ENCODE peak calls at places on chromosome X, in five cellular contexts. One of them, this sample, is unnamed.

GRCh38 chrX:3476973-3477372 is 130.5 kb upstream of the MXRA5 start:
- DNase-seq in germinal center: no peak
- DNase-seq in hippocampal formation: no peak
- DNase-seq in breast epithelium: no peak
- DNase-seq in stimulated activated CD8-positive, alpha-beta memory T cell treated with anti-CD3 and anti-CD28 coated beads, Interleukin-15, amount 100 ng/mL, for 4 hours: no peak
- DNase-seq in this sample: no peak

GRCh38 chrX:48676893-48677270 is 6.7 kb upstream of the WAS start:
- DNase-seq in germinal center: peak
- DNase-seq in hippocampal formation: no peak
- DNase-seq in breast epithelium: no peak
- DNase-seq in stimulated activated CD8-positive, alpha-beta memory T cell treated with anti-CD3 and anti-CD28 coated beads, Interleukin-15, amount 100 ng/mL, for 4 hours: no peak
- DNase-seq in this sample: no peak

GRCh38 chrX:11351375-11352295 is 58.4 kb downstream of the AMELX start:
- DNase-seq in germinal center: no peak
- DNase-seq in hippocampal formation: no peak
- DNase-seq in breast epithelium: no peak
- DNase-seq in stimulated activated CD8-positive, alpha-beta memory T cell treated with anti-CD3 and anti-CD28 coated beads, Interleukin-15, amount 100 ng/mL, for 4 hours: no peak
- DNase-seq in this sample: no peak

GRCh38 chrX:69031971-69032391 is 133.3 kb downstream of the PJA1 start:
- DNase-seq in germinal center: no peak
- DNase-seq in hippocampal formation: no peak
- DNase-seq in breast epithelium: no peak
- DNase-seq in stimulated activated CD8-positive, alpha-beta memory T cell treated with anti-CD3 and anti-CD28 coated beads, Interleukin-15, amount 100 ng/mL, for 4 hours: no peak
- DNase-seq in this sample: no peak

GRCh38 chrX:15873566-15873965 is 19.0 kb upstream of the AP1S2 start:
- DNase-seq in germinal center: no peak
- DNase-seq in hippocampal formation: no peak
- DNase-seq in breast epithelium: no peak
- DNase-seq in stimulated activated CD8-positive, alpha-beta memory T cell treated with anti-CD3 and anti-CD28 coated beads, Interleukin-15, amount 100 ng/mL, for 4 hours: no peak
- DNase-seq in this sample: no peak

GRCh38 chrX:108148524-108148923 is 56.9 kb downstream of the ATG4A start:
- DNase-seq in germinal center: no peak
- DNase-seq in hippocampal formation: no peak
- DNase-seq in breast epithelium: no peak
- DNase-seq in stimulated activated CD8-positive, alpha-beta memory T cell treated with anti-CD3 and anti-CD28 coated beads, Interleukin-15, amount 100 ng/mL, for 4 hours: no peak
- DNase-seq in this sample: no peak

GRCh38 chrX:134929813-134930212 is 61.0 kb upstream of the SMIM10 start:
- DNase-seq in germinal center: no peak
- DNase-seq in hippocampal formation: no peak
- DNase-seq in breast epithelium: no peak
- DNase-seq in stimulated activated CD8-positive, alpha-beta memory T cell treated with anti-CD3 and anti-CD28 coated beads, Interleukin-15, amount 100 ng/mL, for 4 hours: no peak
- DNase-seq in this sample: no peak

GRCh38 chrX:68999351-68999750 is 165.9 kb downstream of the PJA1 start:
- DNase-seq in germinal center: no peak
- DNase-seq in hippocampal formation: no peak
- DNase-seq in breast epithelium: no peak
- DNase-seq in stimulated activated CD8-positive, alpha-beta memory T cell treated with anti-CD3 and anti-CD28 coated beads, Interleukin-15, amount 100 ng/mL, for 4 hours: no peak
- DNase-seq in this sample: no peak

GRCh38 chrX:42694260-42694815 is 83.6 kb downstream of the PPP1R2C start:
- DNase-seq in germinal center: no peak
- DNase-seq in hippocampal formation: no peak
- DNase-seq in breast epithelium: no peak
- DNase-seq in stimulated activated CD8-positive, alpha-beta memory T cell treated with anti-CD3 and anti-CD28 coated beads, Interleukin-15, amount 100 ng/mL, for 4 hours: no peak
- DNase-seq in this sample: no peak

GRCh38 chrX:22063284-22063683 is 31.2 kb downstream of the PHEX start:
- DNase-seq in germinal center: peak
- DNase-seq in hippocampal formation: no peak
- DNase-seq in breast epithelium: no peak
- DNase-seq in stimulated activated CD8-positive, alpha-beta memory T cell treated with anti-CD3 and anti-CD28 coated beads, Interleukin-15, amount 100 ng/mL, for 4 hours: peak
- DNase-seq in this sample: no peak

GRCh38 chrX:145727476-145727875 is 90.2 kb upstream of the SLITRK2 start:
- DNase-seq in germinal center: no peak
- DNase-seq in hippocampal formation: peak
- DNase-seq in breast epithelium: no peak
- DNase-seq in stimulated activated CD8-positive, alpha-beta memory T cell treated with anti-CD3 and anti-CD28 coated beads, Interleukin-15, amount 100 ng/mL, for 4 hours: no peak
- DNase-seq in this sample: peak

GRCh38 chrX:145817299-145817665 is 347 bp upstream of the SLITRK2 start:
- DNase-seq in germinal center: no peak
- DNase-seq in hippocampal formation: no peak
- DNase-seq in breast epithelium: no peak
- DNase-seq in stimulated activated CD8-positive, alpha-beta memory T cell treated with anti-CD3 and anti-CD28 coated beads, Interleukin-15, amount 100 ng/mL, for 4 hours: no peak
- DNase-seq in this sample: peak

GRCh38 chrX:63275127-63275526 is 76.0 kb downstream of the SPIN4 start:
- DNase-seq in germinal center: peak
- DNase-seq in hippocampal formation: no peak
- DNase-seq in breast epithelium: no peak
- DNase-seq in stimulated activated CD8-positive, alpha-beta memory T cell treated with anti-CD3 and anti-CD28 coated beads, Interleukin-15, amount 100 ng/mL, for 4 hours: no peak
- DNase-seq in this sample: no peak

This sample was measured in midbrain.